ENCODE peak calls at places on chromosomes 12 and 14, in four cellular contexts. D is left lung, B is pancreas, P is upper lobe of left lung. H is an unnamed sample.
A peak's percentile ranks its signal among the peaks of the same experiment; 100 is the strongest.

GRCh38 chr12:26699237-26699636 is 133.8 kb downstream of the ITPR2 start:
- ATAC-seq in D (no peak), B (no peak), P (no peak), H (no peak)

GRCh38 chr12:47383942-47384341 is 304.2 kb upstream of the AMIGO2 start:
- ATAC-seq in D (peak; percentile 69), B (peak; percentile 81), P (no peak), H (no peak)

GRCh38 chr12:101539148-101539547 is 55.6 kb upstream of the MYBPC1 start:
- ATAC-seq in D (no peak), B (no peak), P (peak; percentile 68), H (peak; percentile 57)

GRCh38 chr12:45663452-45663851 is 66.1 kb upstream of the ARID2 start:
- ATAC-seq in D (no peak), B (no peak), P (no peak), H (no peak)

GRCh38 chr14:55066223-55066622 is 14.8 kb downstream of the MAPK1IP1L start:
- ATAC-seq in D (no peak), B (no peak), P (no peak), H (no peak)

GRCh38 chr12:91590991-91591987 is 408.7 kb upstream of the DCN start:
- ATAC-seq in D (no peak), B (no peak), P (no peak), H (no peak)

GRCh38 chr12:92574046-92574783 is 128.6 kb upstream of the PLEKHG7 start:
- ATAC-seq in D (peak; percentile 57), B (no peak), P (peak; percentile 25), H (no peak)

GRCh38 chr14:89339158-89339557 is 77.9 kb downstream of the FOXN3 start:
- ATAC-seq in D (no peak), B (no peak), P (no peak), H (no peak)

GRCh38 chr12:32881107-32881506 is 15.5 kb downstream of the PKP2 start:
- ATAC-seq in D (no peak), B (no peak), P (no peak), H (no peak)

GRCh38 chr12:131831635-131832041 is 3.4 kb downstream of the MMP17 start:
- ATAC-seq in D (no peak), B (no peak), P (no peak), H (no peak)
- H3K4me3 ChIP-seq in D (peak overlapping the region; percentile 25), B (peak overlapping the region; percentile 26), P (peak overlapping the region; percentile 46), H (peak overlapping the region; percentile 58)

GRCh38 chr14:22977434-22977683 is 5.0 kb downstream of the AJUBA start:
- ATAC-seq in D (no peak), B (no peak), P (no peak), H (no peak)
- H3K36me3 ChIP-seq in D (peaks cover 7% of the 10 kb centered on the region), B (no peaks in the 10 kb centered on the region), P (no peaks in the 10 kb centered on the region), H (peaks cover 14% of the 10 kb centered on the region)

GRCh38 chr14:91186515-91187066 is 57.9 kb downstream of the GPR68 start:
- ATAC-seq in D (no peak), B (no peak), P (no peak), H (no peak)
- H3K4me3 ChIP-seq in D (no peak overlapping the region), B (no peak overlapping the region), P (no peak overlapping the region), H (no peak overlapping the region)

DNA sequence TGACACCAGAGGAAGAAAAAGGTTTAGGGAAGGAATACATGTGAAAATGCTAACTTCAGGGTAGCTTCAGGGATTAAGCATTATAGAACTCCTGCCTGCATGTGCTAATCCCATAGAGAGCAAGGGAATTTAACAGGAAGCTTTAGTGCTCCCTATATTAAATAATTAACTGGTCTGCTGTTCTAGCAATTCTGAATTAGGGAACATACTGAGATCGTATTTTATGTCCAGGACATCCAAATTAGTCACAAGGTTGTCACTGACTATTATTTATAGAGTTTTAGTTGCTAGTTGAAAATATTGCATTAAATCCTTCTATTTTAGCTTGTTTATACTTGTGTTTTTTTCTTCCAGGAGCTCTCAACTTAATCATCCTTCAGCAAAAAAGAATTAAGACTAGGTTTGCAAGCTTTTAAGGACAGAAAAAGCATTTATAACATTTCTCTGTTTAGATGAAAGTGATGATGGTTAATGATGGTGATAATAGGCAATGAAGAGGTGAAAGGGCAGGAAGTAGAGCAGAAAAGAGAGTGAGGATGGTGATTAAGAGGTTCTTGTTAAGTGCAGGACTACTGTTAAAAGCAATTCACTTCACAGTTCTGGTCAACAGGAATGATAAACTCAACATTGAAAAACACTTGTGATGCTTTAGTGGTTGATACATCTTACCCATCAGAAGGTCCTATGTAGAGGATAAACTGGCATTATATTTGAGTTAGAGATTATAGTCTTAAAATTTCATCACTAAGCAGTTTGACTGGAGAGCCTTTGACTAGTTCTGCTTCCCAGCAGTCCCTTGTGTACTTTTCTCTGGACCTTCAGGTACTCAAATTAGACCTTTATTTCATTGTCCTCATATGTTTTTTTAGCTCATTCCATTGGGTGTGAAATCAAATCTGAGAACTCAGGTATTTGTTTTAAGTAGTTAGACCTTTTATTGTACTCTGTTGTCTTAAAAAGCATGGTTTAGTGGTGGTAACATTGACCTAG is 10.7 kb downstream of the RAP1B start:
- ATAC-seq in D (peak; percentile 62), B (no peak), P (no peak), H (no peak)
- H3K36me3 ChIP-seq in D (peaks cover 16% of the 10 kb centered on the region), B (no peaks in the 10 kb centered on the region), P (no peaks in the 10 kb centered on the region), H (no peaks in the 10 kb centered on the region)

GRCh38 chr12:16218934-16219718 is 58.4 kb downstream of the SLC15A5 start:
- ATAC-seq in D (no peak), B (peak; percentile 83), P (no peak), H (no peak)
- H3K4me3 ChIP-seq in D (no peak overlapping the region), B (no peak overlapping the region), P (no peak overlapping the region), H (no peak overlapping the region)

GRCh38 chr14:64736271-64737131 is 32.3 kb downstream of the PLEKHG3 start:
- ATAC-seq in D (no peak), B (peak; percentile 95), P (no peak), H (no peak)
- H3K36me3 ChIP-seq in D (peaks cover 71% of the 10 kb centered on the region), B (peaks cover 37% of the 10 kb centered on the region), P (peaks cover 19% of the 10 kb centered on the region), H (no peaks in the 10 kb centered on the region)

GRCh38 chr12:106342397-106343212 is 14.9 kb upstream of the POLR3B start:
- ATAC-seq in D (peak; percentile 91), B (peak; percentile 84), P (peak; percentile 96), H (peak; percentile 96)
- H3K4me3 ChIP-seq in D (no peak overlapping the region), B (no peak overlapping the region), P (peak overlapping the region; percentile 7), H (peak overlapping the region; percentile 15)

DNA sequence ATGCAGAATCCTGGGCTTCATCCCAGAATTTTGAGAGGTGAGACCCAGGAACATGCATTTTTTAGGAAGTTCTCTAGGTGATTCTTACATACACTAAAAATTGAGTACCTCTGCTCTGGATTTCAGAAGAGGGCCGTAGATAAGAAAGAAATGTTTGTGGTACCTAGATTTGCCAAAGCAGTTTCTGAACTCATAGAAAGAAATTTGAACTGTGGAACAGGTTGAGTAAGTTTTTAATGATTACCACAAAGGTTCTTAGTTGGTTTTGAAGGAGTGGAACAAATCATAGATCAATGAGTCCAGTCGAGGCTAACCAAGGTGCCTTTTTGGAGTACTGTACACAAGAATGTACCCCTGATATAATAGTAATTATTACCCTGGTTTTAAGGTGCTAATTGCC is 24.9 kb downstream of the TTLL5 start:
- ATAC-seq in D (no peak), B (no peak), P (no peak), H (no peak)
- H3K36me3 ChIP-seq in D (peaks cover 46% of the 10 kb centered on the region), B (peaks cover 9% of the 10 kb centered on the region), P (peaks cover 21% of the 10 kb centered on the region), H (no peaks in the 10 kb centered on the region)

H was measured in gastroesophageal sphincter.